ENCODE peak calls at places on chromosome X, in four cellular contexts. D is astrocyte of the spinal cord, T is neural crest cell, A is Peyer's patch. L is an unnamed sample.

GRCh38 chrX:151899622-151900021 is 13.1 kb upstream of the MAGEA4 start:
- DNase-seq in D (peak), T (no peak), A (no peak), L (no peak)

GRCh38 chrX:110310896-110311295 is 7.0 kb downstream of the AMMECR1 start:
- DNase-seq in D (no peak), T (no peak), A (no peak), L (no peak)

GRCh38 chrX:69231903-69232302 is 66.7 kb upstream of the PJA1 start:
- DNase-seq in D (no peak), T (no peak), A (no peak), L (no peak)

GRCh38 chrX:30627818-30628652 is 25.2 kb upstream of the GK start:
- DNase-seq in D (no peak), T (no peak), A (no peak), L (no peak)

GRCh38 chrX:21479695-21480280 is 105.6 kb downstream of the CNKSR2 start:
- DNase-seq in D (peak), T (no peak), A (no peak), L (peak)

GRCh38 chrX:118975831-118976598 is 1.6 kb downstream of the LONRF3 start:
- DNase-seq in D (no peak), T (no peak), A (peak), L (peak)

GRCh38 chrX:109475174-109475891 is 6.6 kb downstream of the GUCY2F start:
- DNase-seq in D (peak), T (peak), A (no peak), L (peak)

GRCh38 chrX:148620023-148620422 is 119.6 kb downstream of the AFF2 start:
- DNase-seq in D (peak), T (no peak), A (no peak), L (no peak)

GRCh38 chrX:106404512-106404911 is 207.3 kb upstream of the RADX start:
- DNase-seq in D (no peak), T (no peak), A (no peak), L (no peak)

GRCh38 chrX:10325606-10326005 is 168.8 kb downstream of the CLCN4 start:
- DNase-seq in D (peak), T (no peak), A (no peak), L (no peak)

GRCh38 chrX:10329984-10330383 is 173.2 kb downstream of the CLCN4 start:
- DNase-seq in D (no peak), T (no peak), A (no peak), L (no peak)

GRCh38 chrX:10327651-10328050 is 170.9 kb downstream of the CLCN4 start:
- DNase-seq in D (peak), T (no peak), A (no peak), L (no peak)

DNA sequence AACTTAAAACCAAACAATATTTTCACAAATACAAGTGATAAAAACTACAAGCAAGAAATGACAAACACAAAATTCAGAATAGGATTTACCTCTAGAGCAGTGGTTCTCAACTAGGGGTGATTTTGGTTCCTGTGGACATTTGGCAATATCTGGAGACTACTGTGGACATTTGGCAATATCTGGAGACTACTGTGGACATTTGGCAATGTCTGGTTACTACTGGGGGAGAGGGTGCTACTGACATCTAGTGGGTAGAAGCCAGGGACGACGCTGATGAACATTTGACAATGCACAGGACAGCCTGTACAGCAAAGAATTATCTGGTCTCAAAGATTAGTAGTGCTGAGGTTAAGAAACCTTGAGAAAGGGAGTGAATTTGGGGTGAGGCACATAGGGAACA is 169.8 kb downstream of the CLCN4 start:
- DNase-seq in D (no peak), T (no peak), A (no peak), L (no peak)
- TF ChIP-seq CTCF in D (peak), T (peak), A (peak), L (no peak)

GRCh38 chrX:104864296-104864695 is 298.3 kb downstream of the IL1RAPL2 start:
- DNase-seq in D (peak), T (no peak), A (no peak), L (no peak)

GRCh38 chrX:104863466-104863865 is 297.5 kb downstream of the IL1RAPL2 start:
- DNase-seq in D (no peak), T (no peak), A (no peak), L (no peak)
- TF ChIP-seq CTCF in D (no peak), T (no peak), A (no peak), L (no peak)

GRCh38 chrX:150047818-150048217 is 109.5 kb upstream of the EOLA2 start:
- DNase-seq in D (no peak), T (no peak), A (no peak), L (no peak)

GRCh38 chrX:150052226-150052625 is 113.9 kb upstream of the EOLA2 start:
- DNase-seq in D (no peak), T (no peak), A (no peak), L (no peak)

GRCh38 chrX:150049647-150050046 is 111.4 kb upstream of the EOLA2 start:
- DNase-seq in D (no peak), T (no peak), A (no peak), L (no peak)

GRCh38 chrX:150051096-150051495 is 112.8 kb upstream of the EOLA2 start:
- DNase-seq in D (no peak), T (no peak), A (no peak), L (no peak)

DNA sequence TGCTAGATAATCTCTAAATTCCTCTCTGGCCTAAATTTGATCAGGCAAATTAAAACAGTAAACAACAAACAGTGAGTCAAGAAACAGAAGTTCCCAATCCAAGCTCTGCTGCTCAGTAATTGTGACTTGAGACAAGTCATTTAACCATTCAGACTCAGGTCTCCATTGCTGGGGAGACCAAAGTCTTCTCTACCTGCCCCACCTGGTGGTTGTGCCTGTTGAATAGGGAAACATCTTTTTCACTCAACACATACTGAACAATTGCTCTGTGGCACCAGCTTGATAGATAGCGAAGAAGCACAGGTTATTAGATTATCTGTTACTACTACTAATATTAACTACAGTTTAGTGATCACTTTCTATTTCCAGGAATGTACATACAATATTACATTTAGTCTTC is 112.1 kb upstream of the EOLA2 start:
- DNase-seq in D (no peak), T (no peak), A (no peak), L (no peak)
- TF ChIP-seq CTCF in D (no peak), T (no peak), A (no peak), L (no peak)

DNA sequence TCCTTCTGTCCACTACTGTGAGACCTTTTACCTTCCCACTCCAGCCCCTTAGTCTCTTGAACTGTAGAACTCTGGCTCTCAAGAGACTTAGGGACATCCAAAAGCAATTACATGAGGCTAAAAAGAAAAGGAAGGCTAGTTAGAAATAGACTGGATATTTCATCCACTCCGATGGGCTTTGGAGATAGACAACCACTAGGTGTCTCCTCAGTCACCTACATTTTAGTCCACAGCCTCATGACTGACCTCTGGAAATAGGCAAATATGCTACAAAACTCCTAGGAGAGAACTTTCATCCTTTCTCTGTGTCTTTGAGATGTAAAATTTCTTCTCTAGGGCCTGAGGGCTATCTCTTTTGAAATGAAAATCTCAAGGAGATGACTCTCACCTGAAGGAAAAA is 45.1 kb upstream of the LAMP2 start:
- DNase-seq in D (peak), T (no peak), A (no peak), L (peak)
- TF ChIP-seq CTCF in D (peak), T (peak), A (peak), L (no peak)

DNA sequence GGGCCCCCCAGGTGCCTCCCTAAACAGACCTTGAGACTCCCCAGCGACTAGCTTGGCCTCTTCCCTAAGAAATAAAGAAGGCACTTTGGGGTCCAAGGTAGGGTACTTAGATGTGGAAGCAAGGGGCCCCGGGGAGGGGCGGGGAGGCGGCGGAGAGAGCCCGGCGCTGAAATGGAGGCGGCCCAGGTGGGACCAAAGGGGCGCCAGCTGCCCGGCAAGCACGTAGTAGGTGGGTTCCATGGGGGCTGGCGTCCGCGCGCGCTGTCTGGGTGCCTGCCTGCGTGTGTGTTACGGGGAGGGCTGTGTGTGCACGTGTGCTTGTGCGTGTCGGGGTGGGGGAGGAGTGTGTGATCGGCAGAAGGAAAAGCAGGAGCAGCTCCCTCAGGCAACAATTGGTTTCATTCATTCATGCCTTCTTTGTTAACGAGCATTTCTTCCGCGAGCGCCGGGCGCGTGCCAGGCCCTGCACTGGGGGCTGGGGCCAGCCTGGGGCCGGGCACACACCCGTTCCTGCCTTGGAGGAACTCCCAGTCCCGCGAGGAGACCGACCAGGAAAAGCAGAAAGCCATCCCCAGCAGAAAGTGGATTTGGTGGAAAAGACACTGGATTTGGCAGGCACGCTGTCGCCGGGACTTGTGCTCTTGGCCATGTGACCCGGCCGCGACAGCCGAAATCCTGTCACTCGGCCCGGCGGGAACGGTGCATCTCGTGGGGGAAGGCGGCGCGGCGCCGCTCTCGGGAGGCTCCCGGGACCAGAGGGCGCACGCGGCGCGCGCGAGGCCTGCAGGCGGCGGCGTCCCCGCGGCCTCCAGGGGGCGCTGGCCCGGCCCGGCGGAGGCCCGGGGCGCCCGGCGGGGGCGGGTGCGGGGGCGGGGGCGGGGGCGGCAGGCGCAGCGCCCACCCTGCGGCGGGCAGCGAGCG is 3.3 kb upstream of the DUSP9 start:
- DNase-seq in D (no peak), T (no peak), A (peak), L (no peak)
- TF ChIP-seq CTCF in D (no peak), T (peak), A (peak), L (no peak)

DNA sequence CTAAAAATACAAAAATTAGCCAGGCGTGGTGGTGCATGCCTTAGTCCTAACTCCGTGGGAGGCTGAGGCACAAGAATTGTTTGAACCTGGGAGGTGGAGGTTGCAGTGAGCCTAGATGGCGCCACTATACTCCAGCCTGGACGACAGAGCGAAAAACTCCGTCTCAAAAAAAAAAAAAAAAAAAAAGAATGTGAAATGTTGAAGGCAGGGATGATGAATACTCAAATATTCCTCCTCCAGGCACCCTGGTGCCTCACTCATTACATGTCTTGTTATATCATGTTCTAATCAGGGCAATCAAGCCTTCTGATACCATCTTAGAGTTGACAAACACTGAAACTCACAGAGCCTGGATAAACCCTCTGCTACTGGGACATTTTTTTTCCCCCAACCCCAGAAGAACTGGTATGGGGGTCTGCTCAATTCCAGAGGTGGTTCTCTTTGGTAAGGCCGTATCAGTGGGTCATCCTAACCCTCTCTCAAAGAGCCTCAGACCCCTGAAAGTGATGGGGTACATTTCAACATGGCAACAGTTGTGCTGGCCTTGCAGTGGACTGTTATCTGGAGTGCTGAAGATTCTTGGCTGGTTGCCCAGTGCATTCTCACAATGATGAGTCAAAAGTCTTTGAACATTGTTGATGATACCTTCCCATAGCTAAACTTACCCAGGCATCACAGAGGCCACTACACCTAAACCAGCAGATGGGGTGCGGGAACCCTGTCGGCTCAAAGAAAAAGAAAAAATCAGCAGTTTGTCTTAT is 2.4 kb upstream of the SH3KBP1 start:
- DNase-seq in D (peak), T (no peak), A (no peak), L (no peak)
- TF ChIP-seq CTCF in D (no peak), T (no peak), A (no peak), L (no peak)